ENCODE peak calls at places on chromosomes 13 and 19, in seven cellular contexts. One of them, this sample, is unnamed. For H3K4me1, the result is how much of the 10 kb centered on the place peaks cover.

GRCh38 chr19:799076-799881 is 2.0 kb downstream of the PTBP1 start:
- DNase-seq in transverse colon: peak
- DNase-seq in heart left ventricle: no peak
- DNase-seq in IMR-90: peak
- DNase-seq in body of pancreas: peak
- DNase-seq in K562: no peak
- DNase-seq in uterus: no peak
- DNase-seq in this sample: no peak

GRCh38 chr13:90713436-90714133 is 633.9 kb upstream of the MIR17HG start:
- DNase-seq in transverse colon: no peak
- DNase-seq in heart left ventricle: no peak
- DNase-seq in IMR-90: no peak
- DNase-seq in body of pancreas: no peak
- DNase-seq in K562: no peak
- DNase-seq in uterus: no peak
- DNase-seq in this sample: no peak

GRCh38 chr19:49887653-49888477 is 8.8 kb downstream of the IL4I1 start:
- DNase-seq in transverse colon: no peak
- DNase-seq in heart left ventricle: no peak
- DNase-seq in IMR-90: no peak
- DNase-seq in body of pancreas: no peak
- DNase-seq in K562: no peak
- DNase-seq in uterus: no peak
- DNase-seq in this sample: no peak

GRCh38 chr13:72431981-72432617 is 295.3 kb downstream of the MZT1 start:
- DNase-seq in transverse colon: no peak
- DNase-seq in heart left ventricle: no peak
- DNase-seq in IMR-90: no peak
- DNase-seq in body of pancreas: no peak
- DNase-seq in K562: no peak
- DNase-seq in uterus: no peak
- DNase-seq in this sample: no peak

GRCh38 chr19:6252066-6252465 is 27.7 kb downstream of the MLLT1 start:
- DNase-seq in transverse colon: no peak
- DNase-seq in heart left ventricle: no peak
- DNase-seq in IMR-90: no peak
- DNase-seq in body of pancreas: no peak
- DNase-seq in K562: no peak
- DNase-seq in uterus: no peak
- DNase-seq in this sample: no peak

GRCh38 chr13:96243371-96243770 is 153.5 kb downstream of the HS6ST3 start:
- DNase-seq in transverse colon: no peak
- DNase-seq in heart left ventricle: no peak
- DNase-seq in IMR-90: no peak
- DNase-seq in body of pancreas: no peak
- DNase-seq in K562: no peak
- DNase-seq in uterus: no peak
- DNase-seq in this sample: no peak

GRCh38 chr13:79870766-79871165 is 389.8 kb downstream of the NDFIP2 start:
- DNase-seq in transverse colon: no peak
- DNase-seq in heart left ventricle: no peak
- DNase-seq in IMR-90: peak
- DNase-seq in body of pancreas: no peak
- DNase-seq in K562: no peak
- DNase-seq in uterus: no peak
- DNase-seq in this sample: no peak

GRCh38 chr13:46495066-46495465 is 57.9 kb upstream of the LRCH1 start:
- DNase-seq in transverse colon: no peak
- DNase-seq in heart left ventricle: no peak
- DNase-seq in IMR-90: no peak
- DNase-seq in body of pancreas: no peak
- DNase-seq in K562: no peak
- DNase-seq in uterus: no peak
- DNase-seq in this sample: no peak

GRCh38 chr13:60165391-60166099 is 1.8 kb upstream of the DIAPH3 start:
- DNase-seq in transverse colon: no peak
- DNase-seq in heart left ventricle: no peak
- DNase-seq in IMR-90: peak
- DNase-seq in body of pancreas: no peak
- DNase-seq in K562: peak
- DNase-seq in uterus: no peak
- DNase-seq in this sample: no peak

GRCh38 chr19:944663-945241 is 18.9 kb downstream of the ARID3A start:
- DNase-seq in transverse colon: peak
- DNase-seq in heart left ventricle: no peak
- DNase-seq in IMR-90: no peak
- DNase-seq in body of pancreas: no peak
- DNase-seq in K562: no peak
- DNase-seq in uterus: no peak
- DNase-seq in this sample: no peak

GRCh38 chr13:106680796-106681482 is 113.0 kb upstream of the ARGLU1 start:
- DNase-seq in transverse colon: no peak
- DNase-seq in heart left ventricle: peak
- DNase-seq in IMR-90: no peak
- DNase-seq in body of pancreas: no peak
- DNase-seq in K562: no peak
- DNase-seq in uterus: no peak
- DNase-seq in this sample: peak

GRCh38 chr13:71237332-71237731 is 629.7 kb downstream of the DACH1 start:
- DNase-seq in transverse colon: no peak
- DNase-seq in heart left ventricle: no peak
- DNase-seq in IMR-90: no peak
- DNase-seq in body of pancreas: no peak
- DNase-seq in K562: no peak
- DNase-seq in uterus: no peak
- DNase-seq in this sample: no peak

GRCh38 chr13:71417205-71417604 is 449.8 kb downstream of the DACH1 start:
- DNase-seq in transverse colon: no peak
- DNase-seq in heart left ventricle: no peak
- DNase-seq in IMR-90: peak
- DNase-seq in body of pancreas: no peak
- DNase-seq in K562: no peak
- DNase-seq in uterus: no peak
- DNase-seq in this sample: no peak

GRCh38 chr19:54949412-54949811 is 2.1 kb upstream of the NLRP7 start:
- DNase-seq in transverse colon: peak
- DNase-seq in heart left ventricle: no peak
- DNase-seq in IMR-90: no peak
- DNase-seq in body of pancreas: no peak
- DNase-seq in K562: no peak
- DNase-seq in uterus: no peak
- DNase-seq in this sample: no peak

GRCh38 chr19:45670670-45671453 is 2.8 kb downstream of the GIPR start:
- DNase-seq in transverse colon: peak
- DNase-seq in heart left ventricle: peak
- DNase-seq in IMR-90: peak
- DNase-seq in body of pancreas: peak
- DNase-seq in K562: peak
- DNase-seq in uterus: peak
- DNase-seq in this sample: peak

GRCh38 chr19:40721936-40722661 is 5.2 kb downstream of the ITPKC start:
- DNase-seq in transverse colon: no peak
- DNase-seq in heart left ventricle: no peak
- DNase-seq in IMR-90: peak
- DNase-seq in body of pancreas: no peak
- DNase-seq in K562: no peak
- DNase-seq in uterus: no peak
- DNase-seq in this sample: no peak
- H3K4me3 ChIP-seq in transverse colon: no peak
- H3K4me3 ChIP-seq in heart left ventricle: peak
- H3K4me3 ChIP-seq in IMR-90: no peak
- H3K4me3 ChIP-seq in body of pancreas: no peak
- H3K4me3 ChIP-seq in K562: no peak
- H3K4me3 ChIP-seq in uterus: peak
- H3K4me3 ChIP-seq in this sample: no peak

GRCh38 chr19:5049561-5049960 is 80.6 kb downstream of the KDM4B start:
- DNase-seq in transverse colon: no peak
- DNase-seq in heart left ventricle: no peak
- DNase-seq in IMR-90: no peak
- DNase-seq in body of pancreas: no peak
- DNase-seq in K562: no peak
- DNase-seq in uterus: no peak
- DNase-seq in this sample: no peak

GRCh38 chr19:5047251-5047935 is 78.5 kb downstream of the KDM4B start:
- DNase-seq in transverse colon: no peak
- DNase-seq in heart left ventricle: no peak
- DNase-seq in IMR-90: no peak
- DNase-seq in body of pancreas: no peak
- DNase-seq in K562: no peak
- DNase-seq in uterus: no peak
- DNase-seq in this sample: no peak

GRCh38 chr19:5048091-5048726 is 79.3 kb downstream of the KDM4B start:
- DNase-seq in transverse colon: peak
- DNase-seq in heart left ventricle: peak
- DNase-seq in IMR-90: peak
- DNase-seq in body of pancreas: peak
- DNase-seq in K562: peak
- DNase-seq in uterus: peak
- DNase-seq in this sample: peak

GRCh38 chr19:5050016-5050656 is 81.2 kb downstream of the KDM4B start:
- DNase-seq in transverse colon: no peak
- DNase-seq in heart left ventricle: no peak
- DNase-seq in IMR-90: no peak
- DNase-seq in body of pancreas: no peak
- DNase-seq in K562: no peak
- DNase-seq in uterus: no peak
- DNase-seq in this sample: no peak

DNA sequence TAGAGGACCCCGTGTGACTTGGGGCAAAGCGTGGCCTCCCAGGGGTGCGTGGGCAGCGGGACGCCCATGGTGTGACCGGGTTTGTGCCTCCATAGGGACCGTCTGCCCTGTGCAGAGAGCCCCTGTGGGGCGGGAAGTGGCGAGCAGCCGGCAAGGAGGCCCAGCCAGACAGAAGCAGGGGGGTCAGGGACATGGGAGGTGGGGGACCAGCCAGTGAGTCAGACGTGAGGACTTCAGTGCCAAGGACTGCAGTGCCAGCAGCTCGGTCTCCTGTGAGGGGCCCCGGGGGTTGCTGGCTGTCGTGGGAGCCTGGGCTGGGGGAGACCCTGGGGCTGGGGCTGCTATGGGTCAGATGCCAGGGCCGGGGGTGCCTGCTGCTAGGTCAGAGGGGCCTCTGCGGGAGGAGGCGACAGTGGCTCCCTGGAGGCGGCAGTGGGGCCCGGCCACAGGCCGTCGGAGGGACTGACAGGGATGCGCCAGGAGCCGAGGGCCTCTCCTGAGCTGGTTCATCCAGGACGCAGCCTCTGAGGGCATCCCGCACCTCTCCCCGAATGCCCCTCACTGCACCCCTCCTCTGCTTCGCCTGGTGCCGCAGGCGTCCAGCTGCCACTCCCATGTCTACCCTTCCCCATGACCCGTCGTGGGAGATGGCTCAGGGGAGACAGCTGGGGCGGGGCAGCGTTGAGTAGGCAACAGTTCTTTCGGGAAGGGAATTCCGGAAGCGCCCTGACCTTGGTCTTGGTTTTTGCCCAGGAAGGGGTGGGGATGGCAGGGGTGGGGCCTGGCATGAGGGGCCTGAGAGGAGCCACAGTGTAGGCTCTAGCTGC is 80.0 kb downstream of the KDM4B start:
- DNase-seq in transverse colon: peak
- DNase-seq in heart left ventricle: no peak
- DNase-seq in IMR-90: peak
- DNase-seq in body of pancreas: peak
- DNase-seq in K562: no peak
- DNase-seq in uterus: peak
- DNase-seq in this sample: no peak
- TF ChIP-seq POLR2A in transverse colon: no peak
- TF ChIP-seq POLR2A in heart left ventricle: no peak
- TF ChIP-seq POLR2A in IMR-90: no peak
- TF ChIP-seq POLR2A in body of pancreas: no peak
- TF ChIP-seq POLR2A in K562: no peak
- TF ChIP-seq POLR2A in uterus: no peak
- TF ChIP-seq POLR2A in this sample: no peak

GRCh38 chr19:42472402-42473147 is 29.8 kb upstream of the CXCL17 start:
- DNase-seq in transverse colon: no peak
- DNase-seq in heart left ventricle: no peak
- DNase-seq in IMR-90: no peak
- DNase-seq in body of pancreas: no peak
- DNase-seq in K562: no peak
- DNase-seq in uterus: no peak
- DNase-seq in this sample: no peak
- H3K4me1 ChIP-seq in transverse colon: under half
- H3K4me1 ChIP-seq in heart left ventricle: under half
- H3K4me1 ChIP-seq in IMR-90: under half
- H3K4me1 ChIP-seq in body of pancreas: under half
- H3K4me1 ChIP-seq in K562: under half
- H3K4me1 ChIP-seq in uterus: under half
- H3K4me1 ChIP-seq in this sample: under half

DNA sequence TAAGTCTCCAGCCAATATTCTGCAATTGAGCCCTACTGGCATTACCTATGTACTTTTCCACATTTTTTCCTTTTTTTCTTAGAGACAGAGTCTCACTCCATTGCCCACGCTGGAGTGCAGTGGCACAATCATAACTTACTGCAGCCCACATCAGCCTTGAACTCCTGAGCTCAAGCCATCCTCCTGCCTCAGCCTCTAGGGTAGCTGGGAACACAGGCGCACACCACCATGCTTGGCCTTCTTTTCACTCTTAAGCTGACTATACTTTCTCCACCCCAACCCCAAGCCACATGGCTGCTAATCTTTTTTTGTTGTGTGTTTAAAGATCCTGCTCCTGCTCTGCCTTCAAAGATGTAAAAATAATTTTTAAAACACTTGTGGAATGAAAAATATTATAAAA is 1.6 kb upstream of the LATS2 start:
- DNase-seq in transverse colon: no peak
- DNase-seq in heart left ventricle: no peak
- DNase-seq in IMR-90: no peak
- DNase-seq in body of pancreas: no peak
- DNase-seq in K562: no peak
- DNase-seq in uterus: no peak
- DNase-seq in this sample: no peak
- H3K4me3 ChIP-seq in transverse colon: no peak
- H3K4me3 ChIP-seq in heart left ventricle: no peak
- H3K4me3 ChIP-seq in IMR-90: no peak
- H3K4me3 ChIP-seq in body of pancreas: no peak
- H3K4me3 ChIP-seq in K562: no peak
- H3K4me3 ChIP-seq in uterus: no peak
- H3K4me3 ChIP-seq in this sample: no peak